ENCODE peak calls at places on chromosomes 7 and 10, in four cellular contexts. G, Q, A and R are unnamed samples.

GRCh38 chr7:15557186-15557585 is 4.6 kb downstream of the AGMO start:
- DNase-seq in G (no peak), A (no peak), Q (no peak), R (no peak)

GRCh38 chr10:117363027-117363426 is 12.2 kb downstream of the PDZD8 start:
- DNase-seq in G (no peak), Q (no peak), A (no peak), R (peak)

GRCh38 chr10:95447733-95448132 is 113.4 kb downstream of the SORBS1 start:
- DNase-seq in G (no peak), Q (no peak), A (no peak), R (no peak)

GRCh38 chr7:31443457-31443856 is 70.4 kb upstream of the ITPRID1 start:
- DNase-seq in Q (no peak), A (no peak), G (peak), R (peak)

GRCh38 chr10:115857856-115858255 is 415.1 kb downstream of the GFRA1 start:
- DNase-seq in G (no peak), A (no peak), Q (no peak), R (peak)

GRCh38 chr10:77925410-77925794 is 1.2 kb downstream of the DLG5 start:
- DNase-seq in A (no peak), Q (no peak), G (no peak), R (no peak)

GRCh38 chr10:62545667-62546066 is 171.5 kb downstream of the ZNF365 start:
- DNase-seq in Q (no peak), A (no peak), G (no peak), R (peak)

GRCh38 chr7:127151379-127151778 is 101.4 kb downstream of the GRM8 start:
- DNase-seq in Q (no peak), G (no peak), A (no peak), R (no peak)

GRCh38 chr7:127791790-127792189 is 139.8 kb downstream of the SND1 start:
- DNase-seq in G (no peak), A (no peak), Q (no peak), R (peak)

GRCh38 chr10:42690449-42691360 is 52.3 kb upstream of the ZNF33B start:
- DNase-seq in Q (no peak), G (no peak), A (no peak), R (no peak)

GRCh38 chr10:84097787-84098353 is 41.4 kb upstream of the GHITM start:
- DNase-seq in G (no peak), A (no peak), Q (no peak), R (peak)